ENCODE peak calls at places on chromosomes 4 and X, in ten cellular contexts. One of them, this sample, is unnamed.

GRCh38 chr4:1210241-1210841 is 38.0 kb upstream of the SPON2 start:
- DNase-seq in mesenchymal stem cell: no peak
- DNase-seq in suprapubic skin: peak; percentile 78
- DNase-seq in stimulated activated CD8-positive, alpha-beta memory T cell treated with anti-CD3 and anti-CD28 coated beads, Interleukin-15, amount 100 ng/mL, for 1 hour: no peak
- DNase-seq in iPS-NIHi11: no peak
- DNase-seq in left ventricle myocardium superior: no peak
- DNase-seq in stimulated activated CD4-positive, alpha-beta T cell treated with anti-CD3 and anti-CD28 coated beads, Interleukin-1b, Interleukin-23, amount 100 ng/mL, for 24 hours: no peak
- DNase-seq in occipital lobe: no peak
- DNase-seq in CD4-positive, alpha-beta T cell: no peak
- DNase-seq in aorta: peak; percentile 71
- DNase-seq in this sample: no peak

GRCh38 chr4:152696764-152697250 is 17.0 kb upstream of the TMEM154 start:
- DNase-seq in mesenchymal stem cell: peak; percentile 43
- DNase-seq in suprapubic skin: no peak
- DNase-seq in stimulated activated CD8-positive, alpha-beta memory T cell treated with anti-CD3 and anti-CD28 coated beads, Interleukin-15, amount 100 ng/mL, for 1 hour: peak; percentile 5
- DNase-seq in iPS-NIHi11: no peak
- DNase-seq in left ventricle myocardium superior: no peak
- DNase-seq in stimulated activated CD4-positive, alpha-beta T cell treated with anti-CD3 and anti-CD28 coated beads, Interleukin-1b, Interleukin-23, amount 100 ng/mL, for 24 hours: peak; percentile 32
- DNase-seq in occipital lobe: peak; percentile 9
- DNase-seq in CD4-positive, alpha-beta T cell: peak; percentile 6
- DNase-seq in aorta: no peak
- DNase-seq in this sample: no peak

GRCh38 chr4:65344278-65344825 is 325.9 kb downstream of the EPHA5 start:
- DNase-seq in mesenchymal stem cell: no peak
- DNase-seq in suprapubic skin: no peak
- DNase-seq in stimulated activated CD8-positive, alpha-beta memory T cell treated with anti-CD3 and anti-CD28 coated beads, Interleukin-15, amount 100 ng/mL, for 1 hour: no peak
- DNase-seq in iPS-NIHi11: no peak
- DNase-seq in left ventricle myocardium superior: no peak
- DNase-seq in stimulated activated CD4-positive, alpha-beta T cell treated with anti-CD3 and anti-CD28 coated beads, Interleukin-1b, Interleukin-23, amount 100 ng/mL, for 24 hours: no peak
- DNase-seq in occipital lobe: no peak
- DNase-seq in CD4-positive, alpha-beta T cell: no peak
- DNase-seq in aorta: no peak
- DNase-seq in this sample: no peak

GRCh38 chr4:2623442-2623841 is 87.0 kb downstream of the FAM193A start:
- DNase-seq in mesenchymal stem cell: no peak
- DNase-seq in suprapubic skin: no peak
- DNase-seq in stimulated activated CD8-positive, alpha-beta memory T cell treated with anti-CD3 and anti-CD28 coated beads, Interleukin-15, amount 100 ng/mL, for 1 hour: no peak
- DNase-seq in iPS-NIHi11: no peak
- DNase-seq in left ventricle myocardium superior: no peak
- DNase-seq in stimulated activated CD4-positive, alpha-beta T cell treated with anti-CD3 and anti-CD28 coated beads, Interleukin-1b, Interleukin-23, amount 100 ng/mL, for 24 hours: no peak
- DNase-seq in occipital lobe: no peak
- DNase-seq in CD4-positive, alpha-beta T cell: no peak
- DNase-seq in aorta: peak; percentile 37
- DNase-seq in this sample: no peak

GRCh38 chr4:43855283-43855682 is 593.3 kb downstream of the KCTD8 start:
- DNase-seq in mesenchymal stem cell: no peak
- DNase-seq in suprapubic skin: no peak
- DNase-seq in stimulated activated CD8-positive, alpha-beta memory T cell treated with anti-CD3 and anti-CD28 coated beads, Interleukin-15, amount 100 ng/mL, for 1 hour: no peak
- DNase-seq in iPS-NIHi11: no peak
- DNase-seq in left ventricle myocardium superior: no peak
- DNase-seq in stimulated activated CD4-positive, alpha-beta T cell treated with anti-CD3 and anti-CD28 coated beads, Interleukin-1b, Interleukin-23, amount 100 ng/mL, for 24 hours: no peak
- DNase-seq in occipital lobe: no peak
- DNase-seq in CD4-positive, alpha-beta T cell: no peak
- DNase-seq in aorta: no peak
- DNase-seq in this sample: no peak

GRCh38 chr4:87493147-87493546 is 36.0 kb downstream of the SPARCL1 start:
- DNase-seq in mesenchymal stem cell: no peak
- DNase-seq in suprapubic skin: no peak
- DNase-seq in stimulated activated CD8-positive, alpha-beta memory T cell treated with anti-CD3 and anti-CD28 coated beads, Interleukin-15, amount 100 ng/mL, for 1 hour: no peak
- DNase-seq in iPS-NIHi11: no peak
- DNase-seq in left ventricle myocardium superior: no peak
- DNase-seq in stimulated activated CD4-positive, alpha-beta T cell treated with anti-CD3 and anti-CD28 coated beads, Interleukin-1b, Interleukin-23, amount 100 ng/mL, for 24 hours: no peak
- DNase-seq in occipital lobe: no peak
- DNase-seq in CD4-positive, alpha-beta T cell: no peak
- DNase-seq in aorta: no peak
- DNase-seq in this sample: no peak

GRCh38 chr4:87209696-87210095 is 10.7 kb downstream of the KLHL8 start:
- DNase-seq in mesenchymal stem cell: no peak
- DNase-seq in suprapubic skin: no peak
- DNase-seq in stimulated activated CD8-positive, alpha-beta memory T cell treated with anti-CD3 and anti-CD28 coated beads, Interleukin-15, amount 100 ng/mL, for 1 hour: no peak
- DNase-seq in iPS-NIHi11: no peak
- DNase-seq in left ventricle myocardium superior: peak; percentile 64
- DNase-seq in stimulated activated CD4-positive, alpha-beta T cell treated with anti-CD3 and anti-CD28 coated beads, Interleukin-1b, Interleukin-23, amount 100 ng/mL, for 24 hours: no peak
- DNase-seq in occipital lobe: no peak
- DNase-seq in CD4-positive, alpha-beta T cell: no peak
- DNase-seq in aorta: no peak
- DNase-seq in this sample: peak; percentile 49

GRCh38 chr4:30839583-30840520 is 119.7 kb downstream of the PCDH7 start:
- DNase-seq in mesenchymal stem cell: peak; percentile 84
- DNase-seq in suprapubic skin: no peak
- DNase-seq in stimulated activated CD8-positive, alpha-beta memory T cell treated with anti-CD3 and anti-CD28 coated beads, Interleukin-15, amount 100 ng/mL, for 1 hour: no peak
- DNase-seq in iPS-NIHi11: no peak
- DNase-seq in left ventricle myocardium superior: no peak
- DNase-seq in stimulated activated CD4-positive, alpha-beta T cell treated with anti-CD3 and anti-CD28 coated beads, Interleukin-1b, Interleukin-23, amount 100 ng/mL, for 24 hours: no peak
- DNase-seq in occipital lobe: no peak
- DNase-seq in CD4-positive, alpha-beta T cell: no peak
- DNase-seq in aorta: no peak
- DNase-seq in this sample: no peak

GRCh38 chr4:188372856-188373255 is 233.6 kb downstream of the TRIML1 start:
- DNase-seq in mesenchymal stem cell: peak; percentile 33
- DNase-seq in suprapubic skin: no peak
- DNase-seq in stimulated activated CD8-positive, alpha-beta memory T cell treated with anti-CD3 and anti-CD28 coated beads, Interleukin-15, amount 100 ng/mL, for 1 hour: no peak
- DNase-seq in iPS-NIHi11: no peak
- DNase-seq in left ventricle myocardium superior: no peak
- DNase-seq in stimulated activated CD4-positive, alpha-beta T cell treated with anti-CD3 and anti-CD28 coated beads, Interleukin-1b, Interleukin-23, amount 100 ng/mL, for 24 hours: no peak
- DNase-seq in occipital lobe: no peak
- DNase-seq in CD4-positive, alpha-beta T cell: no peak
- DNase-seq in aorta: no peak
- DNase-seq in this sample: no peak

GRCh38 chr4:2068198-2068470 is 9.0 kb downstream of the NAT8L start:
- DNase-seq in mesenchymal stem cell: no peak
- DNase-seq in suprapubic skin: no peak
- DNase-seq in stimulated activated CD8-positive, alpha-beta memory T cell treated with anti-CD3 and anti-CD28 coated beads, Interleukin-15, amount 100 ng/mL, for 1 hour: no peak
- DNase-seq in iPS-NIHi11: no peak
- DNase-seq in left ventricle myocardium superior: no peak
- DNase-seq in stimulated activated CD4-positive, alpha-beta T cell treated with anti-CD3 and anti-CD28 coated beads, Interleukin-1b, Interleukin-23, amount 100 ng/mL, for 24 hours: no peak
- DNase-seq in occipital lobe: no peak
- DNase-seq in CD4-positive, alpha-beta T cell: no peak
- DNase-seq in aorta: peak; percentile 20
- DNase-seq in this sample: no peak

GRCh38 chr4:157574606-157575005 is 354.1 kb downstream of the GRIA2 start:
- DNase-seq in mesenchymal stem cell: no peak
- DNase-seq in suprapubic skin: no peak
- DNase-seq in stimulated activated CD8-positive, alpha-beta memory T cell treated with anti-CD3 and anti-CD28 coated beads, Interleukin-15, amount 100 ng/mL, for 1 hour: no peak
- DNase-seq in iPS-NIHi11: no peak
- DNase-seq in left ventricle myocardium superior: no peak
- DNase-seq in stimulated activated CD4-positive, alpha-beta T cell treated with anti-CD3 and anti-CD28 coated beads, Interleukin-1b, Interleukin-23, amount 100 ng/mL, for 24 hours: no peak
- DNase-seq in occipital lobe: no peak
- DNase-seq in CD4-positive, alpha-beta T cell: no peak
- DNase-seq in aorta: no peak
- DNase-seq in this sample: no peak

GRCh38 chrX:149060921-149061320 is 444.2 kb downstream of the IDS start:
- DNase-seq in mesenchymal stem cell: peak; percentile 2
- DNase-seq in suprapubic skin: no peak
- DNase-seq in stimulated activated CD8-positive, alpha-beta memory T cell treated with anti-CD3 and anti-CD28 coated beads, Interleukin-15, amount 100 ng/mL, for 1 hour: no peak
- DNase-seq in iPS-NIHi11: no peak
- DNase-seq in left ventricle myocardium superior: no peak
- DNase-seq in stimulated activated CD4-positive, alpha-beta T cell treated with anti-CD3 and anti-CD28 coated beads, Interleukin-1b, Interleukin-23, amount 100 ng/mL, for 24 hours: no peak
- DNase-seq in occipital lobe: no peak
- DNase-seq in CD4-positive, alpha-beta T cell: no peak
- DNase-seq in aorta: no peak
- DNase-seq in this sample: no peak

GRCh38 chr4:169050308-169050707 is 40.3 kb upstream of the CBR4 start:
- DNase-seq in mesenchymal stem cell: no peak
- DNase-seq in suprapubic skin: no peak
- DNase-seq in stimulated activated CD8-positive, alpha-beta memory T cell treated with anti-CD3 and anti-CD28 coated beads, Interleukin-15, amount 100 ng/mL, for 1 hour: no peak
- DNase-seq in iPS-NIHi11: no peak
- DNase-seq in left ventricle myocardium superior: peak; percentile 45
- DNase-seq in stimulated activated CD4-positive, alpha-beta T cell treated with anti-CD3 and anti-CD28 coated beads, Interleukin-1b, Interleukin-23, amount 100 ng/mL, for 24 hours: no peak
- DNase-seq in occipital lobe: no peak
- DNase-seq in CD4-positive, alpha-beta T cell: no peak
- DNase-seq in aorta: no peak
- DNase-seq in this sample: no peak

GRCh38 chr4:102139132-102139573 is 206.1 kb downstream of the SLC39A8 start:
- DNase-seq in mesenchymal stem cell: peak; percentile 21
- DNase-seq in suprapubic skin: no peak
- DNase-seq in stimulated activated CD8-positive, alpha-beta memory T cell treated with anti-CD3 and anti-CD28 coated beads, Interleukin-15, amount 100 ng/mL, for 1 hour: no peak
- DNase-seq in iPS-NIHi11: no peak
- DNase-seq in left ventricle myocardium superior: no peak
- DNase-seq in stimulated activated CD4-positive, alpha-beta T cell treated with anti-CD3 and anti-CD28 coated beads, Interleukin-1b, Interleukin-23, amount 100 ng/mL, for 24 hours: no peak
- DNase-seq in occipital lobe: no peak
- DNase-seq in CD4-positive, alpha-beta T cell: no peak
- DNase-seq in aorta: no peak
- DNase-seq in this sample: no peak

GRCh38 chr4:88623097-88623496 is 30.8 kb downstream of the HERC3 start:
- DNase-seq in mesenchymal stem cell: peak; percentile 75
- DNase-seq in suprapubic skin: no peak
- DNase-seq in stimulated activated CD8-positive, alpha-beta memory T cell treated with anti-CD3 and anti-CD28 coated beads, Interleukin-15, amount 100 ng/mL, for 1 hour: no peak
- DNase-seq in iPS-NIHi11: no peak
- DNase-seq in left ventricle myocardium superior: no peak
- DNase-seq in stimulated activated CD4-positive, alpha-beta T cell treated with anti-CD3 and anti-CD28 coated beads, Interleukin-1b, Interleukin-23, amount 100 ng/mL, for 24 hours: no peak
- DNase-seq in occipital lobe: no peak
- DNase-seq in CD4-positive, alpha-beta T cell: no peak
- DNase-seq in aorta: no peak
- DNase-seq in this sample: peak; percentile 6

GRCh38 chr4:5772528-5773270 is 61.7 kb downstream of the EVC start:
- DNase-seq in mesenchymal stem cell: no peak
- DNase-seq in suprapubic skin: peak; percentile 59
- DNase-seq in stimulated activated CD8-positive, alpha-beta memory T cell treated with anti-CD3 and anti-CD28 coated beads, Interleukin-15, amount 100 ng/mL, for 1 hour: no peak
- DNase-seq in iPS-NIHi11: no peak
- DNase-seq in left ventricle myocardium superior: no peak
- DNase-seq in stimulated activated CD4-positive, alpha-beta T cell treated with anti-CD3 and anti-CD28 coated beads, Interleukin-1b, Interleukin-23, amount 100 ng/mL, for 24 hours: no peak
- DNase-seq in occipital lobe: no peak
- DNase-seq in CD4-positive, alpha-beta T cell: no peak
- DNase-seq in aorta: no peak
- DNase-seq in this sample: no peak

GRCh38 chr4:76950052-76950845 is 697 bp downstream of the SEPTIN11 start:
- DNase-seq in mesenchymal stem cell: peak; percentile 61
- DNase-seq in suprapubic skin: peak; percentile 87
- DNase-seq in stimulated activated CD8-positive, alpha-beta memory T cell treated with anti-CD3 and anti-CD28 coated beads, Interleukin-15, amount 100 ng/mL, for 1 hour: peak; percentile 16
- DNase-seq in iPS-NIHi11: peak; percentile 49
- DNase-seq in left ventricle myocardium superior: peak; percentile 71
- DNase-seq in stimulated activated CD4-positive, alpha-beta T cell treated with anti-CD3 and anti-CD28 coated beads, Interleukin-1b, Interleukin-23, amount 100 ng/mL, for 24 hours: peak; percentile 32
- DNase-seq in occipital lobe: peak; percentile 53
- DNase-seq in CD4-positive, alpha-beta T cell: peak; percentile 25
- DNase-seq in aorta: peak; percentile 86
- DNase-seq in this sample: peak; percentile 65

GRCh38 chrX:30141966-30142365 is 73.4 kb upstream of the MAGEB2 start:
- DNase-seq in mesenchymal stem cell: peak; percentile 60
- DNase-seq in suprapubic skin: no peak
- DNase-seq in stimulated activated CD8-positive, alpha-beta memory T cell treated with anti-CD3 and anti-CD28 coated beads, Interleukin-15, amount 100 ng/mL, for 1 hour: no peak
- DNase-seq in iPS-NIHi11: peak; percentile 59
- DNase-seq in left ventricle myocardium superior: no peak
- DNase-seq in stimulated activated CD4-positive, alpha-beta T cell treated with anti-CD3 and anti-CD28 coated beads, Interleukin-1b, Interleukin-23, amount 100 ng/mL, for 24 hours: no peak
- DNase-seq in occipital lobe: no peak
- DNase-seq in CD4-positive, alpha-beta T cell: no peak
- DNase-seq in aorta: no peak
- DNase-seq in this sample: peak; percentile 35

GRCh38 chrX:56745019-56745418 is 16.0 kb downstream of the NBDY start:
- DNase-seq in mesenchymal stem cell: peak; percentile 66
- DNase-seq in suprapubic skin: no peak
- DNase-seq in stimulated activated CD8-positive, alpha-beta memory T cell treated with anti-CD3 and anti-CD28 coated beads, Interleukin-15, amount 100 ng/mL, for 1 hour: no peak
- DNase-seq in iPS-NIHi11: no peak
- DNase-seq in left ventricle myocardium superior: no peak
- DNase-seq in stimulated activated CD4-positive, alpha-beta T cell treated with anti-CD3 and anti-CD28 coated beads, Interleukin-1b, Interleukin-23, amount 100 ng/mL, for 24 hours: no peak
- DNase-seq in occipital lobe: no peak
- DNase-seq in CD4-positive, alpha-beta T cell: no peak
- DNase-seq in aorta: no peak
- DNase-seq in this sample: no peak

GRCh38 chr4:54055494-54055893 is 8.9 kb downstream of the CHIC2 start:
- DNase-seq in mesenchymal stem cell: no peak
- DNase-seq in suprapubic skin: no peak
- DNase-seq in stimulated activated CD8-positive, alpha-beta memory T cell treated with anti-CD3 and anti-CD28 coated beads, Interleukin-15, amount 100 ng/mL, for 1 hour: no peak
- DNase-seq in iPS-NIHi11: no peak
- DNase-seq in left ventricle myocardium superior: no peak
- DNase-seq in stimulated activated CD4-positive, alpha-beta T cell treated with anti-CD3 and anti-CD28 coated beads, Interleukin-1b, Interleukin-23, amount 100 ng/mL, for 24 hours: no peak
- DNase-seq in occipital lobe: no peak
- DNase-seq in CD4-positive, alpha-beta T cell: no peak
- DNase-seq in aorta: no peak
- DNase-seq in this sample: no peak

GRCh38 chr4:89242864-89243740 is 64.5 kb downstream of the GPRIN3 start:
- DNase-seq in mesenchymal stem cell: peak; percentile 50
- DNase-seq in suprapubic skin: no peak
- DNase-seq in stimulated activated CD8-positive, alpha-beta memory T cell treated with anti-CD3 and anti-CD28 coated beads, Interleukin-15, amount 100 ng/mL, for 1 hour: no peak
- DNase-seq in iPS-NIHi11: no peak
- DNase-seq in left ventricle myocardium superior: no peak
- DNase-seq in stimulated activated CD4-positive, alpha-beta T cell treated with anti-CD3 and anti-CD28 coated beads, Interleukin-1b, Interleukin-23, amount 100 ng/mL, for 24 hours: no peak
- DNase-seq in occipital lobe: no peak
- DNase-seq in CD4-positive, alpha-beta T cell: no peak
- DNase-seq in aorta: no peak
- DNase-seq in this sample: no peak

GRCh38 chr4:88729146-88729755 is 31.6 kb upstream of the NAP1L5 start:
- DNase-seq in mesenchymal stem cell: no peak
- DNase-seq in suprapubic skin: no peak
- DNase-seq in stimulated activated CD8-positive, alpha-beta memory T cell treated with anti-CD3 and anti-CD28 coated beads, Interleukin-15, amount 100 ng/mL, for 1 hour: no peak
- DNase-seq in iPS-NIHi11: no peak
- DNase-seq in left ventricle myocardium superior: no peak
- DNase-seq in stimulated activated CD4-positive, alpha-beta T cell treated with anti-CD3 and anti-CD28 coated beads, Interleukin-1b, Interleukin-23, amount 100 ng/mL, for 24 hours: no peak
- DNase-seq in occipital lobe: no peak
- DNase-seq in CD4-positive, alpha-beta T cell: no peak
- DNase-seq in aorta: no peak
- DNase-seq in this sample: no peak

GRCh38 chr4:119729815-119730643 is 101.4 kb upstream of the PDE5A start:
- DNase-seq in mesenchymal stem cell: peak; percentile 90
- DNase-seq in suprapubic skin: no peak
- DNase-seq in stimulated activated CD8-positive, alpha-beta memory T cell treated with anti-CD3 and anti-CD28 coated beads, Interleukin-15, amount 100 ng/mL, for 1 hour: no peak
- DNase-seq in iPS-NIHi11: no peak
- DNase-seq in left ventricle myocardium superior: peak; percentile 38
- DNase-seq in stimulated activated CD4-positive, alpha-beta T cell treated with anti-CD3 and anti-CD28 coated beads, Interleukin-1b, Interleukin-23, amount 100 ng/mL, for 24 hours: no peak
- DNase-seq in occipital lobe: no peak
- DNase-seq in CD4-positive, alpha-beta T cell: no peak
- DNase-seq in aorta: peak; percentile 83
- DNase-seq in this sample: no peak

GRCh38 chrX:119565110-119565663 is at the start of gene STEEP1:
- DNase-seq in mesenchymal stem cell: peak; percentile 94
- DNase-seq in suprapubic skin: peak; percentile 89
- DNase-seq in stimulated activated CD8-positive, alpha-beta memory T cell treated with anti-CD3 and anti-CD28 coated beads, Interleukin-15, amount 100 ng/mL, for 1 hour: peak; percentile 76
- DNase-seq in iPS-NIHi11: peak; percentile 86
- DNase-seq in left ventricle myocardium superior: peak; percentile 92
- DNase-seq in stimulated activated CD4-positive, alpha-beta T cell treated with anti-CD3 and anti-CD28 coated beads, Interleukin-1b, Interleukin-23, amount 100 ng/mL, for 24 hours: peak; percentile 79
- DNase-seq in occipital lobe: peak; percentile 69
- DNase-seq in CD4-positive, alpha-beta T cell: peak; percentile 82
- DNase-seq in aorta: peak; percentile 95
- DNase-seq in this sample: peak; percentile 94

GRCh38 chr4:6097581-6097980 is 79.3 kb upstream of the C4orf50 start:
- DNase-seq in mesenchymal stem cell: no peak
- DNase-seq in suprapubic skin: peak; percentile 50
- DNase-seq in stimulated activated CD8-positive, alpha-beta memory T cell treated with anti-CD3 and anti-CD28 coated beads, Interleukin-15, amount 100 ng/mL, for 1 hour: no peak
- DNase-seq in iPS-NIHi11: no peak
- DNase-seq in left ventricle myocardium superior: no peak
- DNase-seq in stimulated activated CD4-positive, alpha-beta T cell treated with anti-CD3 and anti-CD28 coated beads, Interleukin-1b, Interleukin-23, amount 100 ng/mL, for 24 hours: no peak
- DNase-seq in occipital lobe: no peak
- DNase-seq in CD4-positive, alpha-beta T cell: no peak
- DNase-seq in aorta: no peak
- DNase-seq in this sample: no peak

GRCh38 chrX:916235-916609 is 285.6 kb downstream of the SHOX start:
- DNase-seq in mesenchymal stem cell: no peak
- DNase-seq in suprapubic skin: no peak
- DNase-seq in stimulated activated CD8-positive, alpha-beta memory T cell treated with anti-CD3 and anti-CD28 coated beads, Interleukin-15, amount 100 ng/mL, for 1 hour: no peak
- DNase-seq in iPS-NIHi11: no peak
- DNase-seq in left ventricle myocardium superior: no peak
- DNase-seq in stimulated activated CD4-positive, alpha-beta T cell treated with anti-CD3 and anti-CD28 coated beads, Interleukin-1b, Interleukin-23, amount 100 ng/mL, for 24 hours: no peak
- DNase-seq in occipital lobe: no peak
- DNase-seq in CD4-positive, alpha-beta T cell: no peak
- DNase-seq in aorta: no peak
- DNase-seq in this sample: no peak

GRCh38 chr4:108861339-108861738 is 98.5 kb upstream of the ETNPPL start:
- DNase-seq in mesenchymal stem cell: no peak
- DNase-seq in suprapubic skin: no peak
- DNase-seq in stimulated activated CD8-positive, alpha-beta memory T cell treated with anti-CD3 and anti-CD28 coated beads, Interleukin-15, amount 100 ng/mL, for 1 hour: no peak
- DNase-seq in iPS-NIHi11: peak; percentile 80
- DNase-seq in left ventricle myocardium superior: peak; percentile 35
- DNase-seq in stimulated activated CD4-positive, alpha-beta T cell treated with anti-CD3 and anti-CD28 coated beads, Interleukin-1b, Interleukin-23, amount 100 ng/mL, for 24 hours: no peak
- DNase-seq in occipital lobe: no peak
- DNase-seq in CD4-positive, alpha-beta T cell: no peak
- DNase-seq in aorta: no peak
- DNase-seq in this sample: no peak

GRCh38 chrX:109939498-109939897 is 63.4 kb upstream of the TMEM164 start:
- DNase-seq in mesenchymal stem cell: no peak
- DNase-seq in suprapubic skin: no peak
- DNase-seq in stimulated activated CD8-positive, alpha-beta memory T cell treated with anti-CD3 and anti-CD28 coated beads, Interleukin-15, amount 100 ng/mL, for 1 hour: no peak
- DNase-seq in iPS-NIHi11: no peak
- DNase-seq in left ventricle myocardium superior: no peak
- DNase-seq in stimulated activated CD4-positive, alpha-beta T cell treated with anti-CD3 and anti-CD28 coated beads, Interleukin-1b, Interleukin-23, amount 100 ng/mL, for 24 hours: no peak
- DNase-seq in occipital lobe: no peak
- DNase-seq in CD4-positive, alpha-beta T cell: no peak
- DNase-seq in aorta: no peak
- DNase-seq in this sample: no peak